ENCODE peak calls at places on chromosome 10, in nine cellular contexts. Q is mesenchymal stem cell, P is IMR-90, D is OCI-LY7, T is PC-3, Y is hepatocyte, K is H1, L is astrocyte, E is HCT116. W is an unnamed sample.

GRCh38 chr10:106387063-106387462 is 777.4 kb downstream of the SORCS1 start:
- DNase-seq in D (no peak), P (peak; percentile 35), Y (no peak), K (no peak), Q (no peak), T (peak; percentile 54), E (no peak), L (peak; percentile 22), W (peak; percentile 55)

GRCh38 chr10:69515699-69516547 is 57.3 kb downstream of the NEUROG3 start:
- DNase-seq in L (peak; percentile 17), T (peak; percentile 92), Q (peak; percentile 67), E (peak; percentile 47), K (peak; percentile 66), D (peak; percentile 70), P (peak; percentile 55), Y (peak; percentile 83), W (peak; percentile 78)

GRCh38 chr10:48400129-48400849 is 93.8 kb downstream of the MAPK8 start:
- DNase-seq in Q (peak; percentile 45), L (peak; percentile 67), T (peak; percentile 46), D (no peak), Y (no peak), K (no peak), P (peak; percentile 64), E (no peak), W (peak; percentile 21)

GRCh38 chr10:124975977-124976514 is 34.1 kb downstream of the ZRANB1 start:
- DNase-seq in K (no peak), D (no peak), E (no peak), T (no peak), Y (no peak), P (no peak), L (peak; percentile 64), Q (no peak), W (no peak)

GRCh38 chr10:107487284-107487683 is 322.8 kb upstream of the SORCS1 start:
- DNase-seq in T (peak; percentile 18), E (no peak), P (no peak), Q (peak; percentile 3), L (no peak), D (no peak), K (no peak), Y (no peak), W (peak; percentile 48)

GRCh38 chr10:53601260-53601875 is 828.8 kb upstream of the MBL2 start:
- DNase-seq in D (peak; percentile 60), T (peak; percentile 92), P (peak; percentile 28), K (no peak), L (peak; percentile 6), E (peak; percentile 4), Y (peak; percentile 75), Q (peak; percentile 45), W (peak; percentile 52)

GRCh38 chr10:88895252-88895651 is 15.2 kb downstream of the STAMBPL1 start:
- DNase-seq in P (no peak), Q (no peak), L (no peak), Y (peak; percentile 32), K (no peak), T (no peak), D (no peak), E (no peak), W (no peak)

GRCh38 chr10:133231244-133231945 is 1.4 kb downstream of the UTF1 start:
- DNase-seq in D (no peak), T (no peak), P (no peak), Y (no peak), Q (no peak), L (no peak), E (no peak), K (no peak), W (no peak)

GRCh38 chr10:131846224-131847101 is 54.3 kb upstream of the PPP2R2D start:
- DNase-seq in D (no peak), Q (no peak), P (no peak), K (no peak), L (no peak), E (no peak), Y (no peak), T (no peak), W (no peak)

GRCh38 chr10:5588603-5589002 is 63.8 kb downstream of the CALML3 start:
- DNase-seq in E (no peak), L (no peak), T (no peak), Y (no peak), D (no peak), Q (no peak), P (no peak), K (no peak), W (no peak)

GRCh38 chr10:98676895-98677294 is 230.2 kb upstream of the HPS1 start:
- DNase-seq in D (no peak), Y (no peak), L (no peak), K (no peak), E (no peak), P (no peak), T (no peak), Q (peak; percentile 45), W (peak; percentile 21)

GRCh38 chr10:77970869-77971803 is 44.6 kb upstream of the DLG5 start:
- DNase-seq in E (no peak), D (peak; percentile 8), K (no peak), L (peak; percentile 94), T (peak; percentile 99), Q (peak; percentile 98), P (peak; percentile 98), Y (peak; percentile 86), W (peak; percentile 95)

GRCh38 chr10:77973276-77973675 is 46.7 kb upstream of the DLG5 start:
- DNase-seq in T (no peak), K (no peak), E (no peak), Y (no peak), L (no peak), D (no peak), P (no peak), Q (no peak), W (peak; percentile 14)

GRCh38 chr10:77969029-77969635 is 42.6 kb upstream of the DLG5 start:
- DNase-seq in D (no peak), Q (no peak), P (no peak), L (no peak), Y (no peak), E (no peak), T (no peak), K (no peak), W (no peak)

GRCh38 chr10:77972148-77972547 is 45.6 kb upstream of the DLG5 start:
- DNase-seq in D (no peak), P (no peak), K (no peak), T (no peak), Q (no peak), Y (no peak), E (no peak), L (no peak), W (no peak)

DNA sequence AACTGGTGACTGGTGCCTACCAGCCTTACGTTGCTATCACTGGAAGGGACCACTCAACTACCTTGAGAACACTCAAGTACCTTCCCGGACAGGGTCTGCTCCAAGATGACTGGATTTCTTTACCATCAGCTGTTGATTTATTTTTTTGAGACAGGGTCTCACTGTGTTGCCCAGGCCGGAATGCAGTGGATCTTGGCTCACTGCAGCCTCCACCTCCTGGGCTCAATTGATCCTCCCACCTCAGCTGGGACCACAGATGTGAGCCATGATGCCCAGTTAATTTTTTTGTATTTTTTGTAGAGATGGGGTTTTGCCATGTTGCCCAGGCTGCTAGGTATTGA is 45.2 kb upstream of the DLG5 start:
- DNase-seq in T (no peak), D (no peak), Y (no peak), Q (no peak), L (no peak), E (no peak), P (no peak), K (no peak), W (no peak)
- H3K4me2 ChIP-seq in T (peak overlapping the region; percentile 29), D (no peak overlapping the region), Y (peak overlapping the region; percentile 38), Q (no peak overlapping the region), L (peak overlapping the region; percentile 72), E (peak overlapping the region; percentile 29), P (no peak overlapping the region), K (no peak overlapping the region), W (no peak overlapping the region)

GRCh38 chr10:130393342-130393741 is 257.2 kb downstream of the GLRX3 start:
- DNase-seq in Q (no peak), L (no peak), E (no peak), Y (no peak), P (no peak), T (no peak), D (no peak), K (no peak), W (no peak)

GRCh38 chr10:130387936-130388580 is 251.9 kb downstream of the GLRX3 start:
- DNase-seq in L (no peak), T (no peak), K (no peak), Y (no peak), E (no peak), D (no peak), P (no peak), Q (no peak), W (no peak)

GRCh38 chr10:130392031-130392430 is 255.8 kb downstream of the GLRX3 start:
- DNase-seq in D (no peak), Q (no peak), E (no peak), P (no peak), T (no peak), L (no peak), Y (no peak), K (no peak), W (no peak)

DNA sequence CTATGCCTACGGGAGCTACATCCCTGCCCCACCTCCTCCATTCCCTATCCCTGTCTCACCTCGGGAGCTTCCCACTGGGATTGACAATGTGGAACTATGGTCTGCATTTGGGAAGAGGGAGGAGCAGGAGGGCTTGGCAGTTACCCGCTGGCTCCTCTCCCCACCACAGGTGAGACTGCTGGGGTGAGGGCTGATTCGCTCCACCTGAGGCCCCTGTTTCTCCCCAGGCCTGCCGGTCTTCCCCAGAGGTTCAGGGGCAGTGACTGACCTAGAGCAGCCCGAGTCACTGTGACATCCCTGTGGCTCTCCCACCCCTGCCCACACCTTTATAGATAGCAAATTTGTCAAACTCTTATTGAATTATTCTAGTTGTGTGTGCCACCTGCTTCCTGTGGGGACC is 252.6 kb downstream of the GLRX3 start:
- DNase-seq in E (no peak), T (no peak), P (no peak), K (no peak), D (no peak), Q (no peak), L (no peak), Y (no peak), W (no peak)
- H3K4me2 ChIP-seq in E (no peak overlapping the region), T (no peak overlapping the region), P (no peak overlapping the region), K (no peak overlapping the region), D (no peak overlapping the region), Q (no peak overlapping the region), L (no peak overlapping the region), Y (no peak overlapping the region), W (no peak overlapping the region)

GRCh38 chr10:33570495-33570894 is 236.0 kb upstream of the NRP1 start:
- DNase-seq in K (no peak), E (no peak), L (no peak), P (no peak), T (no peak), Q (no peak), D (no peak), Y (no peak), W (no peak)
- H3K4me2 ChIP-seq in K (no peak overlapping the region), E (no peak overlapping the region), L (no peak overlapping the region), P (no peak overlapping the region), T (no peak overlapping the region), Q (no peak overlapping the region), D (no peak overlapping the region), Y (no peak overlapping the region), W (no peak overlapping the region)

GRCh38 chr10:127999291-127999690 is 92.4 kb downstream of the PTPRE start:
- DNase-seq in L (peak; percentile 13), Y (no peak), P (no peak), K (no peak), E (no peak), T (no peak), Q (no peak), D (no peak), W (no peak)
- H3K4me2 ChIP-seq in L (peak overlapping the region; percentile 57), Y (no peak overlapping the region), P (no peak overlapping the region), K (no peak overlapping the region), E (no peak overlapping the region), T (no peak overlapping the region), Q (no peak overlapping the region), D (no peak overlapping the region), W (no peak overlapping the region)